ENCODE peak calls at places on chromosome 11, in nine cellular contexts. One of them, this sample, is unnamed. For H3K4me1, the result is how much of the 10 kb centered on the place peaks cover.

GRCh38 chr11:73175551-73176144 is 33.5 kb upstream of the FCHSD2 start:
- DNase-seq in transverse colon: no peak
- DNase-seq in adrenal gland: no peak
- DNase-seq in endodermal cell: no peak
- DNase-seq in right lobe of liver: no peak
- DNase-seq in ascending aorta: no peak
- DNase-seq in cardiac muscle cell: peak
- DNase-seq in IMR-90: no peak
- DNase-seq in ovary: peak
- DNase-seq in this sample: peak

GRCh38 chr11:8586184-8586583 is 7.8 kb downstream of the STK33 start:
- DNase-seq in transverse colon: no peak
- DNase-seq in adrenal gland: no peak
- DNase-seq in endodermal cell: no peak
- DNase-seq in right lobe of liver: no peak
- DNase-seq in ascending aorta: no peak
- DNase-seq in cardiac muscle cell: no peak
- DNase-seq in IMR-90: no peak
- DNase-seq in ovary: no peak
- DNase-seq in this sample: no peak

GRCh38 chr11:63880031-63880841 is 36.7 kb downstream of the RCOR2 start:
- DNase-seq in transverse colon: no peak
- DNase-seq in adrenal gland: no peak
- DNase-seq in endodermal cell: no peak
- DNase-seq in right lobe of liver: no peak
- DNase-seq in ascending aorta: no peak
- DNase-seq in cardiac muscle cell: no peak
- DNase-seq in IMR-90: peak
- DNase-seq in ovary: no peak
- DNase-seq in this sample: no peak

GRCh38 chr11:10692716-10693115 is 839 bp downstream of the IRAG1 start:
- DNase-seq in transverse colon: no peak
- DNase-seq in adrenal gland: no peak
- DNase-seq in endodermal cell: no peak
- DNase-seq in right lobe of liver: no peak
- DNase-seq in ascending aorta: no peak
- DNase-seq in cardiac muscle cell: no peak
- DNase-seq in IMR-90: no peak
- DNase-seq in ovary: no peak
- DNase-seq in this sample: no peak

GRCh38 chr11:72609045-72609444 is 65.2 kb downstream of the PDE2A start:
- DNase-seq in transverse colon: no peak
- DNase-seq in adrenal gland: no peak
- DNase-seq in endodermal cell: no peak
- DNase-seq in right lobe of liver: no peak
- DNase-seq in ascending aorta: no peak
- DNase-seq in cardiac muscle cell: no peak
- DNase-seq in IMR-90: peak
- DNase-seq in ovary: no peak
- DNase-seq in this sample: no peak

GRCh38 chr11:94925422-94926270 is 47.7 kb downstream of the CWC15 start:
- DNase-seq in transverse colon: no peak
- DNase-seq in adrenal gland: no peak
- DNase-seq in endodermal cell: no peak
- DNase-seq in right lobe of liver: no peak
- DNase-seq in ascending aorta: no peak
- DNase-seq in cardiac muscle cell: no peak
- DNase-seq in IMR-90: no peak
- DNase-seq in ovary: no peak
- DNase-seq in this sample: no peak

GRCh38 chr11:94525933-94526332 is 13.7 kb downstream of the C11orf97 start:
- DNase-seq in transverse colon: peak
- DNase-seq in adrenal gland: peak
- DNase-seq in endodermal cell: no peak
- DNase-seq in right lobe of liver: peak
- DNase-seq in ascending aorta: peak
- DNase-seq in cardiac muscle cell: peak
- DNase-seq in IMR-90: peak
- DNase-seq in ovary: peak
- DNase-seq in this sample: peak

GRCh38 chr11:121067453-121067852 is 33.6 kb upstream of the TECTA start:
- DNase-seq in transverse colon: no peak
- DNase-seq in adrenal gland: no peak
- DNase-seq in endodermal cell: no peak
- DNase-seq in right lobe of liver: no peak
- DNase-seq in ascending aorta: no peak
- DNase-seq in cardiac muscle cell: no peak
- DNase-seq in IMR-90: peak
- DNase-seq in ovary: no peak
- DNase-seq in this sample: peak

GRCh38 chr11:75476716-75477613 is 44.0 kb upstream of the KLHL35 start:
- DNase-seq in transverse colon: no peak
- DNase-seq in adrenal gland: no peak
- DNase-seq in endodermal cell: no peak
- DNase-seq in right lobe of liver: peak
- DNase-seq in ascending aorta: no peak
- DNase-seq in cardiac muscle cell: no peak
- DNase-seq in IMR-90: no peak
- DNase-seq in ovary: no peak
- DNase-seq in this sample: peak

GRCh38 chr11:9626778-9627394 is 37.0 kb upstream of the SWAP70 start:
- DNase-seq in transverse colon: no peak
- DNase-seq in adrenal gland: no peak
- DNase-seq in endodermal cell: peak
- DNase-seq in right lobe of liver: no peak
- DNase-seq in ascending aorta: no peak
- DNase-seq in cardiac muscle cell: no peak
- DNase-seq in IMR-90: no peak
- DNase-seq in ovary: no peak
- DNase-seq in this sample: no peak

GRCh38 chr11:7555067-7555699 is 41.4 kb downstream of the PPFIBP2 start:
- DNase-seq in transverse colon: peak
- DNase-seq in adrenal gland: peak
- DNase-seq in endodermal cell: peak
- DNase-seq in right lobe of liver: peak
- DNase-seq in ascending aorta: no peak
- DNase-seq in cardiac muscle cell: no peak
- DNase-seq in IMR-90: no peak
- DNase-seq in ovary: peak
- DNase-seq in this sample: peak

GRCh38 chr11:11467278-11467677 is 114.2 kb upstream of the CSNK2A3 start:
- DNase-seq in transverse colon: peak
- DNase-seq in adrenal gland: no peak
- DNase-seq in endodermal cell: no peak
- DNase-seq in right lobe of liver: no peak
- DNase-seq in ascending aorta: no peak
- DNase-seq in cardiac muscle cell: no peak
- DNase-seq in IMR-90: no peak
- DNase-seq in ovary: no peak
- DNase-seq in this sample: no peak

GRCh38 chr11:36311926-36312592 is 16.0 kb downstream of the PRR5L start:
- DNase-seq in transverse colon: no peak
- DNase-seq in adrenal gland: no peak
- DNase-seq in endodermal cell: no peak
- DNase-seq in right lobe of liver: no peak
- DNase-seq in ascending aorta: no peak
- DNase-seq in cardiac muscle cell: no peak
- DNase-seq in IMR-90: peak
- DNase-seq in ovary: no peak
- DNase-seq in this sample: no peak

GRCh38 chr11:64034411-64034811 is 1.3 kb upstream of the FLRT1 start:
- DNase-seq in transverse colon: no peak
- DNase-seq in adrenal gland: no peak
- DNase-seq in endodermal cell: peak
- DNase-seq in right lobe of liver: no peak
- DNase-seq in ascending aorta: no peak
- DNase-seq in cardiac muscle cell: no peak
- DNase-seq in IMR-90: no peak
- DNase-seq in ovary: no peak
- DNase-seq in this sample: no peak

GRCh38 chr11:282171-282570 is 4.0 kb downstream of the NLRP6 start:
- DNase-seq in transverse colon: no peak
- DNase-seq in adrenal gland: no peak
- DNase-seq in endodermal cell: peak
- DNase-seq in right lobe of liver: no peak
- DNase-seq in ascending aorta: peak
- DNase-seq in cardiac muscle cell: no peak
- DNase-seq in IMR-90: no peak
- DNase-seq in ovary: peak
- DNase-seq in this sample: no peak

GRCh38 chr11:29780756-29781155 is 236.1 kb downstream of the KCNA4 start:
- DNase-seq in transverse colon: no peak
- DNase-seq in adrenal gland: no peak
- DNase-seq in endodermal cell: no peak
- DNase-seq in right lobe of liver: no peak
- DNase-seq in ascending aorta: no peak
- DNase-seq in cardiac muscle cell: no peak
- DNase-seq in IMR-90: no peak
- DNase-seq in ovary: no peak
- DNase-seq in this sample: no peak

GRCh38 chr11:95230054-95231034 is 658 bp downstream of the SESN3 start:
- DNase-seq in transverse colon: peak
- DNase-seq in adrenal gland: no peak
- DNase-seq in endodermal cell: peak
- DNase-seq in right lobe of liver: peak
- DNase-seq in ascending aorta: peak
- DNase-seq in cardiac muscle cell: peak
- DNase-seq in IMR-90: no peak
- DNase-seq in ovary: peak
- DNase-seq in this sample: no peak

GRCh38 chr11:65540290-65541092 is 15.6 kb downstream of the SCYL1 start:
- DNase-seq in transverse colon: peak
- DNase-seq in adrenal gland: peak
- DNase-seq in endodermal cell: peak
- DNase-seq in right lobe of liver: peak
- DNase-seq in ascending aorta: peak
- DNase-seq in cardiac muscle cell: peak
- DNase-seq in IMR-90: peak
- DNase-seq in ovary: peak
- DNase-seq in this sample: peak

GRCh38 chr11:66721939-66722338 is 7.1 kb downstream of the SPTBN2 start:
- DNase-seq in transverse colon: no peak
- DNase-seq in adrenal gland: no peak
- DNase-seq in endodermal cell: no peak
- DNase-seq in right lobe of liver: no peak
- DNase-seq in ascending aorta: no peak
- DNase-seq in cardiac muscle cell: no peak
- DNase-seq in IMR-90: no peak
- DNase-seq in ovary: no peak
- DNase-seq in this sample: no peak
- H3K4me1 ChIP-seq in transverse colon: under half
- H3K4me1 ChIP-seq in adrenal gland: under half
- H3K4me1 ChIP-seq in endodermal cell: under half
- H3K4me1 ChIP-seq in right lobe of liver: under half
- H3K4me1 ChIP-seq in ascending aorta: under half
- H3K4me1 ChIP-seq in cardiac muscle cell: under half
- H3K4me1 ChIP-seq in IMR-90: under half
- H3K4me1 ChIP-seq in ovary: under half
- H3K4me1 ChIP-seq in this sample: under half

DNA sequence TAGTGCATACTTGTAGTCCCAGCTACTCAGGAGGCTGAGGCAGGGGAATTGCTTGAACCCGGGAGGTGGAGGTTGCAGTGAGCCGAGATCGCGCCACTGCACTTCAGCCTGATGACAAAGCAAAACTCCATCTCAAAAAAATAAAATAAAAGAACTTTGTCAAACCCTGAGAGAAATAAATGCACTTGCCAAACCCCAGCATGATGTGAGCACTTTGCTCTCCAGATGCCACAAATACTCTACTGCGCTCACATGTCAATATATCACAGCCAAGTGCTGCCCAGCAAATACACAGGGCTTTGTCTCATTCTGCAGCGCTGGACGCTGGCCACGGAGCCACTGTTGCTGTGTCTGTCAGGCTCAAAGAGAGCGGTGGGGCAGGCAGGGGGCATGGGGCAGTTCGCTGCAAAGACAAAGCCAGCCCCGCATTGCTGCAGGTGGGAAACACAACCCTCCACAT is 45.1 kb downstream of the AHNAK start:
- DNase-seq in transverse colon: no peak
- DNase-seq in adrenal gland: no peak
- DNase-seq in endodermal cell: peak
- DNase-seq in right lobe of liver: peak
- DNase-seq in ascending aorta: no peak
- DNase-seq in cardiac muscle cell: peak
- DNase-seq in IMR-90: peak
- DNase-seq in ovary: no peak
- DNase-seq in this sample: peak
- H3K4me1 ChIP-seq in transverse colon: under half
- H3K4me1 ChIP-seq in adrenal gland: under half
- H3K4me1 ChIP-seq in endodermal cell: under half
- H3K4me1 ChIP-seq in right lobe of liver: under half
- H3K4me1 ChIP-seq in ascending aorta: under half
- H3K4me1 ChIP-seq in cardiac muscle cell: under half
- H3K4me1 ChIP-seq in IMR-90: under half
- H3K4me1 ChIP-seq in ovary: under half
- H3K4me1 ChIP-seq in this sample: under half

GRCh38 chr11:57399928-57400578 is 9.6 kb upstream of the PRG2 start:
- DNase-seq in transverse colon: no peak
- DNase-seq in adrenal gland: no peak
- DNase-seq in endodermal cell: no peak
- DNase-seq in right lobe of liver: no peak
- DNase-seq in ascending aorta: no peak
- DNase-seq in cardiac muscle cell: no peak
- DNase-seq in IMR-90: no peak
- DNase-seq in ovary: no peak
- DNase-seq in this sample: no peak
- H3K4me1 ChIP-seq in transverse colon: under half
- H3K4me1 ChIP-seq in adrenal gland: under half
- H3K4me1 ChIP-seq in endodermal cell: under half
- H3K4me1 ChIP-seq in right lobe of liver: under half
- H3K4me1 ChIP-seq in ascending aorta: under half
- H3K4me1 ChIP-seq in cardiac muscle cell: under half
- H3K4me1 ChIP-seq in IMR-90: under half
- H3K4me1 ChIP-seq in ovary: under half
- H3K4me1 ChIP-seq in this sample: under half

DNA sequence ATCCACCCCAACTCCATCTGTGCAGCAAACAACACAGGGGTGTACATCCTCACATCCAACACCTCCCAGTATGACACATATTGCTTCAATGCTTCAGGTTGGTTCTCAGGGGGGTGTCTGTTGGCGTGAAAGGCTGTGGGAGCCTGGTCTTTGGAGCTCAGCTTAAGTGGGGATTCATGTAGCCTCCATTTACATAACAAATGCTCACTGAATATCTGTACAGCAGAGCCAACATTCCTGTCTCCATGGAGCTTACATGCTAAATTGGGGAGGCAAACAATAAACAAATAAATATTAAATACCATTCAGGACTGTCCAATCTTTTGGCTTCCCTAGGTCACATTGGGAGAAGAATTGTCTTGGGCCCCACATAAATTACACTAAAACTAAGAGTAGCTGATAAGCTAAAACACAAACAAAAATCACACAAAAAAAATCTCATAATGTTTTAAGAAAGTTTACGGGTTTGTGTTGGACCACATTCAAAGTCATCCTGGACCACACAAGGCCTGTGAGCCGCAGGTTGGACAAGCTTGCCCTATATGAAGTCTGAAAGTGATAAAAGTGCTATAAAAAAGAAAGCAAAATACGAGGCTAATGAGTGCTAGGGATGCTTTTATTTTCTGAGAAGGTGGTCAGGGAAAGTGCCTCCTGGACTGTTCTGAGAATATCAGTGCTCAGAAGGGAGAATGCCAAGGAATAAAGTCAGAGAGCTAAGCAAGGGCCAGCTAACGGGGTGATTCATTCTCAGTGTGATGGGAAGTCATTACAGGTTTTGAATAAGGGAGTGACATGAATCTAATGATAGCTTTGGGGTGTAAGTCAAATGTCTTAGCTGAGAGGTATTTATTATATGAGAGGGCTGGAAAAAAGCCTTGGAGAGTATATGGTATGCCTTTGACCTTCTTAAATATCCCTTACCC is 41.6 kb downstream of the CD44 start:
- DNase-seq in transverse colon: no peak
- DNase-seq in adrenal gland: no peak
- DNase-seq in endodermal cell: no peak
- DNase-seq in right lobe of liver: no peak
- DNase-seq in ascending aorta: no peak
- DNase-seq in cardiac muscle cell: no peak
- DNase-seq in IMR-90: peak
- DNase-seq in ovary: no peak
- DNase-seq in this sample: no peak
- H3K4me1 ChIP-seq in transverse colon: under half
- H3K4me1 ChIP-seq in adrenal gland: under half
- H3K4me1 ChIP-seq in endodermal cell: under half
- H3K4me1 ChIP-seq in right lobe of liver: under half
- H3K4me1 ChIP-seq in ascending aorta: under half
- H3K4me1 ChIP-seq in cardiac muscle cell: under half
- H3K4me1 ChIP-seq in IMR-90: under half
- H3K4me1 ChIP-seq in ovary: under half
- H3K4me1 ChIP-seq in this sample: under half

This sample was measured in body of pancreas.